ENCODE peak calls at places on chromosomes 1 and 21, in six cellular contexts. W is colonic mucosa; E is iris pigment epithelial cell; C is aorta; K is stimulated activated CD4-positive, alpha-beta T cell treated with anti-CD3 and anti-CD28 coated beads, TNF-alpha, amount 100 ng/mL, for 4 hours; Q is PC-3. R is an unnamed sample.

GRCh38 chr1:192601145-192602048 is 25.8 kb downstream of the RGS1 start:
- DNase-seq in W (no peak), E (peak), C (no peak), K (no peak), Q (peak), R (no peak)

GRCh38 chr1:89331890-89332289 is 32.0 kb upstream of the GBP6 start:
- DNase-seq in W (no peak), E (no peak), C (no peak), K (no peak), Q (no peak), R (no peak)

GRCh38 chr1:41239988-41240610 is 2.0 kb downstream of the SCMH1 start:
- DNase-seq in W (no peak), E (peak), C (no peak), K (no peak), Q (peak), R (no peak)

GRCh38 chr1:3249236-3249845 is 180.3 kb downstream of the PRDM16 start:
- DNase-seq in W (no peak), E (no peak), C (no peak), K (no peak), Q (no peak), R (no peak)

GRCh38 chr21:42234464-42235241 is 15.7 kb downstream of the ABCG1 start:
- DNase-seq in W (peak), E (peak), C (peak), K (peak), Q (peak), R (no peak)

GRCh38 chr1:2854611-2855010 is 53.1 kb upstream of the TTC34 start:
- DNase-seq in W (no peak), E (no peak), C (no peak), K (no peak), Q (no peak), R (no peak)

GRCh38 chr1:183159960-183160359 is 26.1 kb upstream of the LAMC2 start:
- DNase-seq in W (peak), E (peak), C (no peak), K (no peak), Q (peak), R (peak)

GRCh38 chr1:197841828-197842573 is 60.4 kb upstream of the C1orf53 start:
- DNase-seq in W (no peak), E (peak), C (no peak), K (no peak), Q (no peak), R (no peak)

GRCh38 chr1:112955678-112956502 is at the start of gene SLC16A1:
- DNase-seq in W (peak), E (peak), C (peak), K (peak), Q (peak), R (peak)